ENCODE peak calls at places on chromosomes 12 and 14, in five cellular contexts. C is SK-N-SH, X is K562, Z is HepG2, D is GM12878. W is an unnamed sample.

GRCh38 chr14:76053576-76054369 is 68.2 kb downstream of the IFT43 start:
- DNase-seq in C (no peak), X (no peak), Z (no peak), D (no peak), W (no peak)

GRCh38 chr12:106903241-106903950 is 52.3 kb upstream of the TMEM263 start:
- DNase-seq in C (peak), X (peak), Z (peak), D (no peak), W (peak)

GRCh38 chr14:64410084-64410774 is 22.1 kb downstream of the MTHFD1 start:
- DNase-seq in C (no peak), X (no peak), Z (peak), D (no peak), W (no peak)

GRCh38 chr12:13691598-13691997 is 289.8 kb downstream of the GRIN2B start:
- DNase-seq in C (no peak), X (no peak), Z (no peak), D (no peak), W (no peak)

GRCh38 chr12:3920378-3921141 is 47.4 kb upstream of the PARP11 start:
- DNase-seq in C (no peak), X (no peak), Z (peak), D (no peak), W (no peak)

GRCh38 chr14:65927871-65928270 is 515.3 kb downstream of the FUT8 start:
- DNase-seq in C (no peak), X (no peak), Z (no peak), D (no peak), W (no peak)

GRCh38 chr14:24938593-24938992 is 111.4 kb downstream of the STXBP6 start:
- DNase-seq in C (no peak), X (no peak), Z (no peak), D (no peak), W (no peak)

GRCh38 chr12:1216560-1216959 is 225.5 kb downstream of the ERC1 start:
- DNase-seq in C (no peak), X (no peak), Z (no peak), D (no peak), W (no peak)

GRCh38 chr14:75361751-75362433 is 65.9 kb upstream of the JDP2 start:
- DNase-seq in C (no peak), X (no peak), Z (no peak), D (no peak), W (no peak)

GRCh38 chr14:95327558-95328374 is 8.1 kb upstream of the CLMN start:
- DNase-seq in C (no peak), X (no peak), Z (no peak), D (peak), W (no peak)

GRCh38 chr14:46344327-46344937 is 307.1 kb downstream of the RPL10L start:
- DNase-seq in C (peak), X (no peak), Z (peak), D (peak), W (peak)

GRCh38 chr12:93243689-93244513 is 133.8 kb upstream of the NUDT4 start:
- DNase-seq in C (peak), X (peak), Z (peak), D (peak), W (no peak)

GRCh38 chr12:76636141-76636692 is 76.6 kb upstream of the OSBPL8 start:
- DNase-seq in C (no peak), X (peak), Z (no peak), D (no peak), W (no peak)

GRCh38 chr12:53152390-53152789 is 28.1 kb upstream of the ZNF740 start:
- DNase-seq in C (no peak), X (no peak), Z (no peak), D (no peak), W (no peak)

GRCh38 chr12:121465921-121466799 is 66.2 kb downstream of the RNF34 start:
- DNase-seq in C (peak), X (peak), Z (no peak), D (no peak), W (no peak)

GRCh38 chr12:76519538-76519937 is 40.0 kb downstream of the OSBPL8 start:
- DNase-seq in C (no peak), X (no peak), Z (no peak), D (no peak), W (no peak)

GRCh38 chr14:43258396-43258795 is 1248.7 kb downstream of the FSCB start:
- DNase-seq in C (no peak), X (no peak), Z (no peak), D (no peak), W (no peak)

GRCh38 chr14:29463727-29464370 is 463.8 kb downstream of the PRKD1 start:
- DNase-seq in C (no peak), X (no peak), Z (no peak), D (no peak), W (no peak)

GRCh38 chr12:16327963-16328362 is 19.5 kb upstream of the MGST1 start:
- DNase-seq in C (no peak), X (no peak), Z (no peak), D (no peak), W (no peak)

GRCh38 chr12:62260733-62261683 is 804 bp downstream of the USP15 start:
- DNase-seq in C (peak), X (peak), Z (peak), D (peak), W (peak)

GRCh38 chr12:4041191-4041885 is 168.1 kb upstream of the PARP11 start:
- DNase-seq in C (no peak), X (no peak), Z (no peak), D (no peak), W (no peak)

GRCh38 chr14:103108749-103109207 is 14.3 kb downstream of the EXOC3L4 start:
- DNase-seq in C (no peak), X (peak), Z (no peak), D (no peak), W (no peak)

GRCh38 chr14:48936881-48937280 is 649.3 kb downstream of the RPS29 start:
- DNase-seq in C (no peak), X (no peak), Z (no peak), D (no peak), W (no peak)
- TF ChIP-seq ZBTB33 in C (no peak), X (no peak), Z (no peak), D (no peak), W (no peak)

GRCh38 chr12:38113991-38114390 is 202.6 kb upstream of the ALG10B start:
- DNase-seq in C (no peak), X (no peak), Z (no peak), D (no peak), W (no peak)
- TF ChIP-seq ZBTB33 in C (no peak), X (no peak), Z (no peak), D (no peak), W (no peak)

DNA sequence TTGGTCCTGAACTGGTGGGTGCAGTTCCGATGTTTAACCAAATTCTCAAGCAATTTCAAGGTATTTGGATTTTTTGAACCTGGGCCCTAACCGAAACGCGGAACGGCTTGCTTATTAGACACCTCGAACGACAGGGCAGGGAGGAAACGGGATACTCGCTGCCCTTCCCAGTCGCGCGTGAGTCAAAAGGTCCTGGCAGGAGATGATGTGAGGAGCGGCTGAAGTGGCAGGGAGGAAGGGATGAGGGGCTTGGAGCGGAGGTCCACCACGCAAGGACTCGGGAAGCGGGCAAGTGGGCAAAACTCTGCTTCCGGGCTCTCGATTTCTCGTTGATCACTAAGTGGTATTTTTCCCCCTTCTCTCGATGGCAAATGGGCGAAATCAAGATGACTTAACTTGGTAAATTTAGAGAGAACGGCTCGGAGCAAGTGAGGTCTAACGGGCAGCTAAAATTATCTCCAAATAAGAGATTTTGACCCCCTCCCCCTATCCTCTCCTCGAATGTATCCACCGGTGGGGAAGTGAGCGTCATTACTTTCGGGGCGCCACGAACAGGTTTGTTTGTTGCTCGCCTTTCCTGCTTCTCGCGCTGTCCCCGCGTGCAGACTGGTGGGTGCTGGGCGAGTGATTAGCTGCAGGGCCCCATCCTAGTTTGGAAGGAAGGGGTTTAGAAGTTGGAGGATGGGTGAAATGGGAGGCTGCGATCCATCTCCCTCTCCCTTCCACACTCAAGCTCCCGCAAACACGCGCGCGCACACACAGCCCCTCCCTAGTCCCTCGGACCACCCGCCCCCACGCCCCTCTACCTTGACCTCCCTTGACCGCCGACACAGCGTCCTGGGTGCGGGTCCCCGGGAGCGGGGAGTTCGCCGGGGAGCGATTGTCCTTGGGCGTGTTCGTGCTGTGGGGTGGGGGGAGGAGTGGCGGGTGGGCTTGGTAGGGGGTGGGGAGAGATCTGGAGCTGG is 987 bp upstream of the NTF3 start:
- DNase-seq in C (peak), X (no peak), Z (no peak), D (no peak), W (no peak)
- TF ChIP-seq ZBTB33 in C (no peak), X (no peak), Z (no peak), D (no peak), W (no peak)

GRCh38 chr12:50923361-50924130 is 28.8 kb upstream of the HIGD1C start:
- DNase-seq in C (no peak), X (no peak), Z (no peak), D (no peak), W (no peak)

GRCh38 chr12:50925342-50925651 is 27.0 kb upstream of the HIGD1C start:
- DNase-seq in C (no peak), X (no peak), Z (no peak), D (no peak), W (no peak)

GRCh38 chr12:50924131-50924438 is 28.3 kb upstream of the HIGD1C start:
- DNase-seq in C (no peak), X (no peak), Z (no peak), D (no peak), W (no peak)

GRCh38 chr12:50925920-50926319 is 26.4 kb upstream of the HIGD1C start:
- DNase-seq in C (no peak), X (no peak), Z (no peak), D (no peak), W (no peak)

DNA sequence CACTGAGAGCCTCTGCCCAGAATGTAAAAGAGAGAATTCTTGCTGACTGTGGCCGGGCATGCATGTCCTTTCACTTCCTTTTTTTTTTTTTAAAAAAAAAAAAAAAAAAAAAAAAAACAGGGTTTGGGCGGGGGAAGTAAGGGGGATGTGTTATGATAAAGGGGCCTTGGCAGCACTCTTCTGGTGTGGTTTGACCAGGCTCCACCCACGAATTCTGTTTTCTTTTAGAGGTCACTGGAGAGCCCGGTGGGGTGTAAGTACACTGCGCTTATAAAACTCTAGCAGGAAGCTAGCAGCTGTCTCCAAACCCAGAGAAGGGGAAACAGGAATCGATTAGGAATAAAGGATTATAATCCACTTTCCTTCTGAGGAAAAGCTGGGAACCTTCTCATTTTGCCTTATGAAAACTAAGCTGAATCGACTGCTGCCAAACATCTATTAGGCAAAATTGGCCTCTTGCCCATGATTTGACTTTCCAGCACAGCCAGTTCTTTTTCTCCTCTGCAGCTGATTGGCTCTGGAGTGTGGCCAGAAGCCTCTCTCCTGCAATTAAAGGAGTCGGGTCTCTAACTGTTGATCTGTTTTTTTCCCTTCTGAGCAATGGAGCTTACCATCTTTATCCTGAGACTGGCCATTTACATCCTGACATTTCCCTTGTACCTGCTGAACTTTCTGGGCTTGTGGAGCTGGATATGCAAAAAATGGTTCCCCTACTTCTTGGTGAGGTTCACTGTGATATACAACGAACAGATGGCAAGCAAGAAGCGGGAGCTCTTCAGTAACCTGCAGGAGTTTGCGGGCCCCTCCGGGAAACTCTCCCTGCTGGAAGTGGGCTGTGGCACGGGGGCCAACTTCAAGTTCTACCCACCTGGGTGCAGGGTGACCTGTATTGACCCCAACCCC is 27.7 kb upstream of the HIGD1C start:
- DNase-seq in C (peak), X (peak), Z (peak), D (peak), W (peak)
- TF ChIP-seq ZBTB33 in C (no peak), X (no peak), Z (no peak), D (no peak), W (no peak)

GRCh38 chr12:49297695-49298060 is 2.7 kb downstream of the PRPH start:
- DNase-seq in C (no peak), X (no peak), Z (no peak), D (no peak), W (no peak)

GRCh38 chr12:49296034-49296835 is 1.3 kb downstream of the PRPH start:
- DNase-seq in C (peak), X (peak), Z (peak), D (no peak), W (no peak)

GRCh38 chr12:49295087-49296001 is at the start of gene PRPH:
- DNase-seq in C (peak), X (no peak), Z (no peak), D (no peak), W (no peak)

GRCh38 chr12:49298160-49298559 is 3.2 kb downstream of the PRPH start:
- DNase-seq in C (peak), X (no peak), Z (no peak), D (no peak), W (no peak)

GRCh38 chr12:49296836-49297694 is 2.1 kb downstream of the PRPH start:
- DNase-seq in C (peak), X (peak), Z (peak), D (no peak), W (peak)
- TF ChIP-seq ZBTB33 in C (no peak), X (no peak), Z (no peak), D (no peak), W (no peak)

W was measured in HCT116.